ENCODE peak calls at places on chromosome 2, in four cellular contexts. Q is vagina, E is tibial nerve, W is GM12891. V is an unnamed sample.
A peak's percentile ranks its signal among the peaks of the same experiment; 100 is the strongest.

GRCh38 chr2:8656160-8656641 is 25.7 kb upstream of the ID2 start:
- DNase-seq in E (no peak), Q (no peak), W (no peak), V (no peak)

GRCh38 chr2:39772812-39773152 is 6.3 kb downstream of the THUMPD2 start:
- DNase-seq in Q (no peak), E (no peak), W (no peak), V (no peak)

GRCh38 chr2:172455121-172455515 is 27.7 kb downstream of the ITGA6 start:
- DNase-seq in W (no peak), E (no peak), Q (peak; percentile 76), V (no peak)

GRCh38 chr2:217979151-217979811 is 23.5 kb downstream of the TNS1 start:
- DNase-seq in W (no peak), E (no peak), Q (no peak), V (no peak)

GRCh38 chr2:6384341-6384740 is 481.4 kb downstream of the CMPK2 start:
- DNase-seq in Q (no peak), W (no peak), E (no peak), V (no peak)

GRCh38 chr2:7392076-7392787 is 475.0 kb downstream of the RNF144A start:
- DNase-seq in Q (no peak), E (no peak), W (no peak), V (no peak)

GRCh38 chr2:138441916-138442315 is 59.7 kb upstream of the SPOPL start:
- DNase-seq in E (no peak), Q (no peak), W (no peak), V (no peak)

GRCh38 chr2:1736997-1737480 is 7.3 kb downstream of the PXDN start:
- DNase-seq in E (no peak), Q (no peak), W (no peak), V (no peak)

GRCh38 chr2:128563348-128563687 is 244.7 kb upstream of the HS6ST1 start:
- DNase-seq in E (peak; percentile 56), W (no peak), Q (peak; percentile 96), V (no peak)

GRCh38 chr2:157415632-157416101 is 28.2 kb downstream of the CYTIP start:
- DNase-seq in Q (no peak), E (no peak), W (no peak), V (no peak)

GRCh38 chr2:109311771-109312170 is 182.8 kb downstream of the SH3RF3 start:
- DNase-seq in W (no peak), Q (no peak), E (no peak), V (no peak)

GRCh38 chr2:12352891-12353290 is 363.8 kb upstream of the TRIB2 start:
- DNase-seq in W (no peak), Q (no peak), E (no peak), V (no peak)

GRCh38 chr2:28423856-28424605 is 31.4 kb downstream of the FOSL2 start:
- DNase-seq in Q (no peak), E (no peak), W (no peak), V (no peak)

GRCh38 chr2:3641181-3641580 is 16.8 kb upstream of the ALLC start:
- DNase-seq in E (no peak), Q (no peak), W (no peak), V (no peak)

GRCh38 chr2:69119104-69119503 is 106.1 kb downstream of the ANTXR1 start:
- DNase-seq in E (no peak), W (no peak), Q (no peak), V (no peak)

GRCh38 chr2:101971836-101972235 is 19.9 kb upstream of the IL1R2 start:
- DNase-seq in Q (no peak), W (no peak), E (no peak), V (no peak)

GRCh38 chr2:9318461-9319337 is 104.6 kb downstream of the ITGB1BP1 start:
- DNase-seq in E (peak; percentile 38), Q (no peak), W (no peak), V (no peak)

GRCh38 chr2:58054264-58054663 is 7.7 kb downstream of the VRK2 start:
- DNase-seq in E (no peak), Q (no peak), W (no peak), V (no peak)

GRCh38 chr2:107693604-107694003 is 133.1 kb upstream of the RGPD4 start:
- DNase-seq in Q (no peak), E (no peak), W (no peak), V (no peak)

GRCh38 chr2:27627963-27628766 is 647 bp downstream of the CCDC121 start:
- DNase-seq in W (peak; percentile 10), Q (no peak), E (no peak), V (no peak)

GRCh38 chr2:201788371-201788770 is 7.6 kb upstream of the ALS2 start:
- DNase-seq in W (no peak), Q (no peak), E (no peak), V (no peak)

GRCh38 chr2:215680605-215681598 is 245.0 kb upstream of the FN1 start:
- DNase-seq in W (no peak), E (peak; percentile 47), Q (no peak), V (no peak)

GRCh38 chr2:107633580-107634147 is 193.0 kb upstream of the RGPD4 start:
- DNase-seq in E (no peak), Q (no peak), W (no peak), V (peak; percentile 19)

GRCh38 chr2:168935810-168936581 is 34.9 kb downstream of the G6PC2 start:
- DNase-seq in E (no peak), W (no peak), Q (no peak), V (no peak)

GRCh38 chr2:237291138-237291792 is 122.7 kb downstream of the COL6A3 start:
- DNase-seq in W (no peak), E (peak; percentile 97), Q (peak; percentile 96), V (peak; percentile 63)

GRCh38 chr2:129314120-129314519 is 665.3 kb upstream of the RAB6C start:
- DNase-seq in Q (no peak), E (no peak), W (no peak), V (no peak)

GRCh38 chr2:22375094-22375493 is 1009.9 kb upstream of the KLHL29 start:
- DNase-seq in W (no peak), E (no peak), Q (no peak), V (no peak)

GRCh38 chr2:234823877-234824376 is 127.9 kb upstream of the SH3BP4 start:
- DNase-seq in W (no peak), Q (no peak), E (peak; percentile 45), V (peak; percentile 77)

GRCh38 chr2:71906357-71906973 is 241.2 kb downstream of the CYP26B1 start:
- DNase-seq in W (no peak), E (no peak), Q (no peak), V (no peak)

GRCh38 chr2:136212426-136213378 is 94.8 kb upstream of the CXCR4 start:
- DNase-seq in Q (no peak), E (no peak), W (no peak), V (no peak)

DNA sequence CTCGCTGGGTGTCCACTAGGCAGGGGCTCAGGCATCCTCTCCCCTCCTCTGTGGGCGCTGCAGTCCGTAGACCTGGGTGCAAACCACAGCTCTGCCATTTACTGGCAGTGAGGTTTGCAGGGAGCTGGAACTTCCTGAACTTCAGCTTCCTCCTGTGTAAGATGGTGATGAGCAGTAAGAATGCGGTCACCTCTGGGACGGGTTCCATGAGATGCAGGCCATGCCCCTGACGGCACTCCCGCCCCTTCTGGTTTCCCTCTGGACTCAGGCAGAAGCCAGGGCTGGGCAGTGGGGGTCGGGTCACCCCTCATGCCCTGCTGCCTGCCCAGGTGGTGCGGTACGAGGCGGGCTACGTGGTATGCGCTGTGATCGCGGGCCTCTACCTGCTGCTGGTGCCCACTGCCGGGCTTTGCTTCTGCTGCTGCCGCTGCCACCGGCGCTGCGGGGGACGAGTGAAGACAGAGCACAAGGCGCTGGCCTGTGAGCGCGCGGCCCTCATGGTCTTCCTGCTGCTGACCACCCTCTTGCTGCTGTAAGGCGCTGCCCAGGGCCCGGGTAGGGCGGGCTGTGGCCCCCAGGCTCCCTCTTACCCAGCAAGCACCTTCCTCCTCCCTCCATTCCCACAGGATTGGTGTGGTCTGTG is 1.5 kb downstream of the PROM2 start:
- DNase-seq in Q (no peak), W (no peak), E (no peak), V (no peak)
- TF ChIP-seq POLR2A in Q (no peak), W (no peak), E (no peak), V (no peak)

GRCh38 chr2:96869824-96870630 is at the start of gene SEMA4C:
- DNase-seq in E (peak; percentile 46), W (peak; percentile 62), Q (no peak), V (peak; percentile 50)
- TF ChIP-seq POLR2A in E (peak; percentile 21), W (no peak), Q (no peak), V (peak; percentile 74)

GRCh38 chr2:196926562-196927317 is at the start of gene PGAP1:
- DNase-seq in E (peak; percentile 71), Q (peak; percentile 93), W (peak; percentile 75), V (peak; percentile 90)
- TF ChIP-seq POLR2A in E (peak; percentile 68), Q (no peak), W (peak; percentile 71), V (peak; percentile 77)

GRCh38 chr2:231463698-231464575 is at the start of gene NCL:
- DNase-seq in Q (no peak), W (peak; percentile 66), E (peak; percentile 73), V (peak; percentile 57)
- TF ChIP-seq POLR2A in Q (no peak), W (peak; percentile 99), E (peak; percentile 96), V (peak; percentile 99)

GRCh38 chr2:198950813-198951212 is 506.9 kb downstream of the SATB2 start:
- DNase-seq in E (no peak), Q (no peak), W (no peak), V (no peak)
- TF ChIP-seq POLR2A in E (no peak), Q (no peak), W (no peak), V (no peak)

GRCh38 chr2:74486141-74486540 is 3.3 kb downstream of the TTC31 start:
- DNase-seq in W (no peak), Q (no peak), E (no peak), V (no peak)

GRCh38 chr2:74481432-74481831 is 1.4 kb downstream of the CCDC142 start:
- DNase-seq in E (no peak), Q (no peak), W (no peak), V (no peak)

GRCh38 chr2:74488643-74489481 is 6.0 kb downstream of the TTC31 start:
- DNase-seq in W (no peak), E (no peak), Q (no peak), V (no peak)

GRCh38 chr2:74481961-74482800 is 617 bp downstream of the CCDC142 start:
- DNase-seq in E (no peak), W (no peak), Q (no peak), V (no peak)

DNA sequence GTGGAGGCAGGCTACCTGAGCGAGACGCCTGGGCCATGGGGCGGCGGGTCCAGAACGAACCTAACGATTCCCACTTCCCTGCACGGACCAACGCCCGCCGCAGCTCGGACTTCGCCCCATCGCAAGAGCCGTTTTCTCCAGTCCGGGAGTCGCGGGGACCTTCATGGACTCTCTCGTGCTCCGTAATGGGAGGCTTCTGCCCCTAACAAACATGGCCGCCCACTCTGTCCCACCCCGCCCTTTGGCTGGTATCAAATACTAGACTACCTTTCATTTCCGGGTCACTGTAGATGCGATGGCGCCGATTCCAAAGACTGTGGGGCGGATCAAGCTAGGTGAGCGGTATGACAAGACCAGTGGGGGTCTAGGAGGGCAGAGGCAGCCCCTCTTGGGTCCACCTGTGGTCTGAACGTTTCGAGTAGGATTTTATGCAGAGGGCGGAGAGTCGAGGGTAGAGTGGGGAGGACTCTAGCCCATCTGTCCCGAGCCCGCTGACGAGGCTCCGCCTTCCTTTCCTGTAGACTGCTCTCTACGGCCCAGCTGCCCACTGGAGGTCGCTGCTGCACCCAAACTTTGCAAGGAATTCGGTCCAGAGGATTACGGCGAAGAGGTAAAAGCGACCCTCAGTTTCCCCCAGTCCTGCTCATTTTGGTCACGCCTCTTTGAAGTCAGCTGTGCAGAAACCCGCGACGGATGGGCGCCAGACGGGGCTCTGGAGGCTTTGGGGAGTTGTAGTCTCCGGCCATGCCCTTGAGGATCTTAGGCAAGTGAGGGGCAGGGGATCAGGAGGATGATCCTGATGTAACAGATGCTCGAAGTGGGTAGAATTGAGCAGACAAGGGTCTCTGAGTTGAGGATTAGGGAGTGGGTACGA is at the start of the genes CCDC142 and TTC31:
- DNase-seq in W (peak; percentile 88), Q (peak; percentile 98), E (peak; percentile 98), V (peak; percentile 91)
- TF ChIP-seq POLR2A in W (peak; percentile 70), Q (no peak), E (no peak), V (peak; percentile 30)

GRCh38 chr2:240369725-240370585 is 65.5 kb upstream of the GPC1 start:
- DNase-seq in E (peak; percentile 56), W (no peak), Q (no peak), V (peak; percentile 98)
- TF ChIP-seq POLR2A in E (no peak), W (no peak), Q (no peak), V (no peak)